ENCODE peak calls at places on chromosome 1, in nine cellular contexts. D, H, P, U, O, N, R, X and C are unnamed samples.
A peak's percentile ranks its signal among the peaks of the same experiment; 100 is the strongest.

GRCh38 chr1:39789571-39790110 is 976 bp upstream of the BMP8B start:
- DNase-seq in D (no peak), H (no peak), P (no peak), U (no peak), O (no peak), N (no peak), R (no peak), X (no peak), C (peak; percentile 33)

GRCh38 chr1:113103048-113103447 is 30.1 kb downstream of the LRIG2 start:
- DNase-seq in D (no peak), H (no peak), P (no peak), U (no peak), O (no peak), N (no peak), R (peak; percentile 17), X (no peak), C (no peak)

GRCh38 chr1:38567401-38567800 is 292.2 kb downstream of the RRAGC start:
- DNase-seq in D (no peak), H (no peak), P (no peak), U (no peak), O (no peak), N (no peak), R (no peak), X (no peak), C (no peak)

GRCh38 chr1:247228133-247228532 is 27.7 kb upstream of the VN1R5 start:
- DNase-seq in D (no peak), H (peak; percentile 50), P (peak; percentile 32), U (no peak), O (peak; percentile 52), N (no peak), R (no peak), X (no peak), C (no peak)

GRCh38 chr1:147641695-147642592 is 28.4 kb downstream of the ACP6 start:
- DNase-seq in D (no peak), H (peak; percentile 88), P (peak; percentile 54), U (no peak), O (peak; percentile 73), N (no peak), R (peak; percentile 81), X (no peak), C (peak; percentile 77)

GRCh38 chr1:172411791-172412338 is 8.6 kb upstream of the C1orf105 start:
- DNase-seq in D (no peak), H (no peak), P (no peak), U (no peak), O (no peak), N (no peak), R (no peak), X (no peak), C (no peak)

GRCh38 chr1:1273535-1274298 is at the start of gene UBE2J2:
- DNase-seq in D (peak; percentile 87), H (peak; percentile 96), P (peak; percentile 59), U (peak; percentile 92), O (peak; percentile 89), N (peak; percentile 96), R (peak; percentile 95), X (peak; percentile 85), C (peak; percentile 100)

GRCh38 chr1:226652613-226653012 is 86.5 kb downstream of the ITPKB start:
- DNase-seq in D (no peak), H (no peak), P (no peak), U (no peak), O (peak; percentile 21), N (no peak), R (no peak), X (no peak), C (no peak)

GRCh38 chr1:225368036-225368552 is 59.7 kb downstream of the LBR start:
- DNase-seq in D (no peak), H (no peak), P (no peak), U (no peak), O (no peak), N (no peak), R (no peak), X (no peak), C (no peak)